ENCODE peak calls at places on chromosomes 3 and 15, in seven cellular contexts. A, P, I, F, R, C and Y are unnamed samples.

GRCh38 chr15:63050737-63051700 is 8.5 kb downstream of the TPM1 start:
- DNase-seq in A (peak), P (no peak), I (no peak), F (no peak), R (no peak), C (no peak), Y (no peak)

GRCh38 chr15:44029940-44030568 is 165.0 kb downstream of the FRMD5 start:
- DNase-seq in A (peak), P (no peak), I (no peak), F (no peak), R (peak), C (no peak), Y (no peak)

GRCh38 chr15:49881433-49881832 is 237.6 kb downstream of the ATP8B4 start:
- DNase-seq in A (no peak), P (no peak), I (no peak), F (no peak), R (no peak), C (no peak), Y (no peak)

GRCh38 chr15:73934281-73934680 is 8.0 kb downstream of the LOXL1 start:
- DNase-seq in A (no peak), P (no peak), I (no peak), F (no peak), R (no peak), C (no peak), Y (no peak)

GRCh38 chr3:98741121-98741716 is 21.9 kb upstream of the ST3GAL6 start:
- DNase-seq in A (peak), P (no peak), I (no peak), F (no peak), R (no peak), C (no peak), Y (no peak)

GRCh38 chr15:69794643-69795461 is 302.9 kb downstream of the TLE3 start:
- DNase-seq in A (peak), P (peak), I (no peak), F (no peak), R (peak), C (no peak), Y (no peak)

GRCh38 chr15:100807028-100807427 is 72.6 kb upstream of the ALDH1A3 start:
- DNase-seq in A (no peak), P (no peak), I (no peak), F (no peak), R (no peak), C (no peak), Y (no peak)

GRCh38 chr15:98217356-98217755 is 256.9 kb downstream of the ARRDC4 start:
- DNase-seq in A (no peak), P (no peak), I (no peak), F (no peak), R (no peak), C (no peak), Y (no peak)

GRCh38 chr15:72135719-72136118 is 17.5 kb downstream of the SENP8 start:
- DNase-seq in A (no peak), P (no peak), I (no peak), F (no peak), R (no peak), C (no peak), Y (no peak)

GRCh38 chr3:138493804-138494606 is 59.6 kb downstream of the ESYT3 start:
- DNase-seq in A (peak), P (no peak), I (no peak), F (no peak), R (peak), C (no peak), Y (no peak)

GRCh38 chr3:143287403-143287802 is 167.8 kb downstream of the CHST2 start:
- DNase-seq in A (no peak), P (no peak), I (no peak), F (no peak), R (peak), C (no peak), Y (no peak)

GRCh38 chr15:99704444-99704838 is 28.8 kb downstream of the LYSMD4 start:
- DNase-seq in A (peak), P (no peak), I (no peak), F (peak), R (peak), C (peak), Y (no peak)

GRCh38 chr3:54939591-54940300 is 11.9 kb upstream of the LRTM1 start:
- DNase-seq in A (no peak), P (no peak), I (no peak), F (no peak), R (no peak), C (no peak), Y (no peak)

GRCh38 chr3:135238201-135238600 is 443.1 kb downstream of the EPHB1 start:
- DNase-seq in A (no peak), P (no peak), I (no peak), F (no peak), R (no peak), C (no peak), Y (no peak)

GRCh38 chr3:149879872-149880271 is 66.9 kb downstream of the RNF13 start:
- DNase-seq in A (peak), P (no peak), I (peak), F (no peak), R (peak), C (no peak), Y (no peak)

GRCh38 chr3:72887723-72888545 is at the start of gene GXYLT2:
- DNase-seq in A (peak), P (peak), I (peak), F (no peak), R (no peak), C (peak), Y (peak)

GRCh38 chr3:152177757-152178156 is 91.0 kb upstream of the MBNL1 start:
- DNase-seq in A (no peak), P (no peak), I (no peak), F (no peak), R (peak), C (no peak), Y (no peak)

GRCh38 chr3:97793415-97794019 is 28.3 kb upstream of the CRYBG3 start:
- DNase-seq in A (peak), P (no peak), I (no peak), F (peak), R (peak), C (peak), Y (no peak)

GRCh38 chr15:22873204-22873701 is 34.8 kb downstream of the NIPA2 start:
- DNase-seq in A (peak), P (no peak), I (no peak), F (no peak), R (no peak), C (no peak), Y (no peak)

GRCh38 chr3:73503781-73504180 is 121.0 kb downstream of the PDZRN3 start:
- DNase-seq in A (no peak), P (no peak), I (no peak), F (no peak), R (no peak), C (no peak), Y (peak)

GRCh38 chr3:129122697-129123055 is 1.1 kb upstream of the RAB43 start:
- DNase-seq in A (no peak), P (no peak), I (no peak), F (no peak), R (no peak), C (no peak), Y (no peak)

GRCh38 chr15:101614001-101614585 is 38.1 kb downstream of the TM2D3 start:
- DNase-seq in A (no peak), P (no peak), I (no peak), F (no peak), R (no peak), C (no peak), Y (no peak)

GRCh38 chr15:51499379-51499976 is 123.1 kb downstream of the DMXL2 start:
- DNase-seq in A (peak), P (no peak), I (no peak), F (no peak), R (peak), C (no peak), Y (no peak)

GRCh38 chr15:57124036-57124435 is 205.6 kb downstream of the TCF12 start:
- DNase-seq in A (no peak), P (no peak), I (no peak), F (no peak), R (no peak), C (no peak), Y (no peak)